ENCODE peak calls at places on chromosomes 4 and X, in five cellular contexts. E is NK-92 treated with Interleukin-12 subunit alpha and Interleukin-12 subunit beta, amount 100 ng/mL, for 24 hours; A is germinal center; V is HTR-8/SVneo; H is activated CD4-positive, CD25-positive, alpha-beta regulatory T cell. G is an unnamed sample.

GRCh38 chr4:166460769-166461550 is 587.9 kb downstream of the TLL1 start:
- DNase-seq in E (no peak), V (no peak), H (no peak), A (no peak), G (no peak)

GRCh38 chr4:154084864-154085263 is 296.0 kb upstream of the SFRP2 start:
- DNase-seq in A (no peak), E (no peak), V (no peak), H (no peak), G (no peak)

GRCh38 chr4:124953059-124953850 is 240.7 kb upstream of the ANKRD50 start:
- DNase-seq in A (no peak), V (no peak), H (no peak), E (no peak), G (peak)

GRCh38 chr4:182697094-182697493 is 220.1 kb downstream of the DCTD start:
- DNase-seq in V (no peak), E (no peak), A (no peak), H (no peak), G (no peak)

GRCh38 chr4:6523251-6523650 is 50.8 kb upstream of the PPP2R2C start:
- DNase-seq in H (no peak), E (no peak), A (no peak), V (no peak), G (no peak)

GRCh38 chr4:99208719-99209075 is 10.3 kb downstream of the ADH6 start:
- DNase-seq in A (no peak), H (no peak), E (no peak), V (no peak), G (no peak)

GRCh38 chr4:86895692-86896488 is 3.7 kb upstream of the C4orf36 start:
- DNase-seq in H (no peak), E (no peak), V (peak), A (peak), G (peak)

GRCh38 chrX:153861733-153862300 is 24.2 kb downstream of the L1CAM start:
- DNase-seq in V (no peak), H (no peak), A (no peak), E (no peak), G (no peak)

GRCh38 chr4:154030747-154031146 is 241.9 kb upstream of the SFRP2 start:
- DNase-seq in V (no peak), H (no peak), E (no peak), A (no peak), G (no peak)

GRCh38 chr4:151316645-151317044 is 8.8 kb downstream of the SH3D19 start:
- DNase-seq in E (no peak), H (no peak), V (no peak), A (no peak), G (no peak)

GRCh38 chrX:125205084-125205917 is 114.4 kb upstream of the TEX13C start:
- DNase-seq in A (peak), H (no peak), V (no peak), E (no peak), G (no peak)

GRCh38 chr4:25888781-25889180 is 25.2 kb upstream of the SMIM20 start:
- DNase-seq in V (no peak), A (no peak), H (no peak), E (no peak), G (no peak)

GRCh38 chr4:128355301-128355700 is 67.7 kb upstream of the PGRMC2 start:
- DNase-seq in E (no peak), A (no peak), V (no peak), H (no peak), G (peak)

GRCh38 chrX:118360429-118361125 is 14.7 kb downstream of the WDR44 start:
- DNase-seq in E (no peak), V (no peak), A (no peak), H (no peak), G (no peak)

GRCh38 chr4:83381173-83381572 is 46.5 kb upstream of the HPSE start:
- DNase-seq in E (no peak), V (no peak), H (no peak), A (no peak), G (no peak)

G was measured in foreskin melanocyte.